ENCODE peak calls at places on chromosomes 5 and 9, in nine cellular contexts. One of them, this sample, is unnamed.

GRCh38 chr9:94779693-94780290 is 53.3 kb downstream of the AOPEP start:
- DNase-seq in lower leg skin: no peak
- DNase-seq in LNCaP clone FGC: peak
- DNase-seq in endothelial cell: no peak
- DNase-seq in WTC11: no peak
- DNase-seq in Peyer's patch: no peak
- DNase-seq in fibroblast of pulmonary artery: no peak
- DNase-seq in transverse colon: no peak
- DNase-seq in right lobe of liver: no peak
- DNase-seq in this sample: no peak

GRCh38 chr9:18568969-18569368 is 95.0 kb downstream of the ADAMTSL1 start:
- DNase-seq in lower leg skin: no peak
- DNase-seq in LNCaP clone FGC: no peak
- DNase-seq in endothelial cell: no peak
- DNase-seq in WTC11: no peak
- DNase-seq in Peyer's patch: no peak
- DNase-seq in fibroblast of pulmonary artery: no peak
- DNase-seq in transverse colon: no peak
- DNase-seq in right lobe of liver: no peak
- DNase-seq in this sample: no peak

GRCh38 chr5:103273952-103274351 is 15.4 kb downstream of the MACIR start:
- DNase-seq in lower leg skin: no peak
- DNase-seq in LNCaP clone FGC: peak
- DNase-seq in endothelial cell: no peak
- DNase-seq in WTC11: no peak
- DNase-seq in Peyer's patch: no peak
- DNase-seq in fibroblast of pulmonary artery: no peak
- DNase-seq in transverse colon: no peak
- DNase-seq in right lobe of liver: no peak
- DNase-seq in this sample: no peak

GRCh38 chr5:159133041-159133741 is 33.5 kb upstream of the EBF1 start:
- DNase-seq in lower leg skin: peak
- DNase-seq in LNCaP clone FGC: peak
- DNase-seq in endothelial cell: no peak
- DNase-seq in WTC11: no peak
- DNase-seq in Peyer's patch: no peak
- DNase-seq in fibroblast of pulmonary artery: peak
- DNase-seq in transverse colon: no peak
- DNase-seq in right lobe of liver: no peak
- DNase-seq in this sample: no peak

GRCh38 chr5:28542968-28543367 is 1504.6 kb upstream of the CDH9 start:
- DNase-seq in lower leg skin: no peak
- DNase-seq in LNCaP clone FGC: no peak
- DNase-seq in endothelial cell: no peak
- DNase-seq in WTC11: no peak
- DNase-seq in Peyer's patch: no peak
- DNase-seq in fibroblast of pulmonary artery: peak
- DNase-seq in transverse colon: no peak
- DNase-seq in right lobe of liver: no peak
- DNase-seq in this sample: no peak

GRCh38 chr9:12166511-12166910 is 526.7 kb upstream of the TYRP1 start:
- DNase-seq in lower leg skin: no peak
- DNase-seq in LNCaP clone FGC: no peak
- DNase-seq in endothelial cell: no peak
- DNase-seq in WTC11: no peak
- DNase-seq in Peyer's patch: no peak
- DNase-seq in fibroblast of pulmonary artery: no peak
- DNase-seq in transverse colon: no peak
- DNase-seq in right lobe of liver: no peak
- DNase-seq in this sample: no peak

GRCh38 chr5:95283761-95284511 is 958 bp downstream of the MCTP1 start:
- DNase-seq in lower leg skin: no peak
- DNase-seq in LNCaP clone FGC: no peak
- DNase-seq in endothelial cell: peak
- DNase-seq in WTC11: peak
- DNase-seq in Peyer's patch: peak
- DNase-seq in fibroblast of pulmonary artery: no peak
- DNase-seq in transverse colon: peak
- DNase-seq in right lobe of liver: peak
- DNase-seq in this sample: no peak

GRCh38 chr9:114003756-114004155 is 74.3 kb downstream of the AMBP start:
- DNase-seq in lower leg skin: peak
- DNase-seq in LNCaP clone FGC: no peak
- DNase-seq in endothelial cell: no peak
- DNase-seq in WTC11: no peak
- DNase-seq in Peyer's patch: no peak
- DNase-seq in fibroblast of pulmonary artery: peak
- DNase-seq in transverse colon: no peak
- DNase-seq in right lobe of liver: no peak
- DNase-seq in this sample: no peak

GRCh38 chr5:157142317-157143126 is at the start of gene MED7:
- DNase-seq in lower leg skin: peak
- DNase-seq in LNCaP clone FGC: peak
- DNase-seq in endothelial cell: peak
- DNase-seq in WTC11: peak
- DNase-seq in Peyer's patch: peak
- DNase-seq in fibroblast of pulmonary artery: peak
- DNase-seq in transverse colon: peak
- DNase-seq in right lobe of liver: peak
- DNase-seq in this sample: peak

GRCh38 chr9:16143947-16144890 is 591.4 kb downstream of the CCDC171 start:
- DNase-seq in lower leg skin: peak
- DNase-seq in LNCaP clone FGC: no peak
- DNase-seq in endothelial cell: no peak
- DNase-seq in WTC11: no peak
- DNase-seq in Peyer's patch: no peak
- DNase-seq in fibroblast of pulmonary artery: no peak
- DNase-seq in transverse colon: no peak
- DNase-seq in right lobe of liver: no peak
- DNase-seq in this sample: no peak

GRCh38 chr5:157761690-157762611 is 18.4 kb downstream of the LSM11 start:
- DNase-seq in lower leg skin: no peak
- DNase-seq in LNCaP clone FGC: no peak
- DNase-seq in endothelial cell: peak
- DNase-seq in WTC11: no peak
- DNase-seq in Peyer's patch: no peak
- DNase-seq in fibroblast of pulmonary artery: peak
- DNase-seq in transverse colon: peak
- DNase-seq in right lobe of liver: no peak
- DNase-seq in this sample: peak

GRCh38 chr5:80255752-80256479 is at the start of gene SERINC5:
- DNase-seq in lower leg skin: peak
- DNase-seq in LNCaP clone FGC: no peak
- DNase-seq in endothelial cell: peak
- DNase-seq in WTC11: peak
- DNase-seq in Peyer's patch: peak
- DNase-seq in fibroblast of pulmonary artery: peak
- DNase-seq in transverse colon: peak
- DNase-seq in right lobe of liver: peak
- DNase-seq in this sample: peak

GRCh38 chr5:168059111-168059510 is 232.3 kb upstream of the WWC1 start:
- DNase-seq in lower leg skin: no peak
- DNase-seq in LNCaP clone FGC: no peak
- DNase-seq in endothelial cell: no peak
- DNase-seq in WTC11: no peak
- DNase-seq in Peyer's patch: no peak
- DNase-seq in fibroblast of pulmonary artery: no peak
- DNase-seq in transverse colon: no peak
- DNase-seq in right lobe of liver: no peak
- DNase-seq in this sample: no peak

GRCh38 chr9:19255821-19256220 is 25.3 kb downstream of the DENND4C start:
- DNase-seq in lower leg skin: no peak
- DNase-seq in LNCaP clone FGC: no peak
- DNase-seq in endothelial cell: no peak
- DNase-seq in WTC11: no peak
- DNase-seq in Peyer's patch: no peak
- DNase-seq in fibroblast of pulmonary artery: no peak
- DNase-seq in transverse colon: no peak
- DNase-seq in right lobe of liver: no peak
- DNase-seq in this sample: no peak

DNA sequence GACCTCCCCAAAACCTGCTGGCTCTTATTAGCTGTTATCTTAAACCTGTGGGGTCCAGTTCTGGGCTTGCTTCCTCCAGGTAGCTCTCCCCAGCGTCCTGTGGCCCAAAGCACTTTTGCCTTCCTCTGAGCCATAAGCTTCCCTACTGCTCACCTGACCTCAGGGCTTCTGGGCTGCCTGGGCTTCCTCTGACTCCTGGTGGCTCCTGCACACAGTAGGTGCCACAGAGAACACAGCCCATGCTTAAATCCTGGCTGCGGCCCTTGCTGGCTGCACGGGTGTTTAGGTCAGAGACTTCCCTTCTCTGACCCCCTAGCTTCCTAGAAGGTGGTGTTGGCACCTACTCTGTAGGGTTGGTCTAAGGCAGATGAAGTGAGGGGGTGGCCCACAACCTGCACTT is 2.5 kb downstream of the RALGDS start:
- DNase-seq in lower leg skin: no peak
- DNase-seq in LNCaP clone FGC: no peak
- DNase-seq in endothelial cell: no peak
- DNase-seq in WTC11: no peak
- DNase-seq in Peyer's patch: no peak
- DNase-seq in fibroblast of pulmonary artery: no peak
- DNase-seq in transverse colon: no peak
- DNase-seq in right lobe of liver: peak
- DNase-seq in this sample: no peak
- TF ChIP-seq CTCF in lower leg skin: no peak
- TF ChIP-seq CTCF in LNCaP clone FGC: no peak
- TF ChIP-seq CTCF in endothelial cell: no peak
- TF ChIP-seq CTCF in WTC11: no peak
- TF ChIP-seq CTCF in Peyer's patch: no peak
- TF ChIP-seq CTCF in fibroblast of pulmonary artery: no peak
- TF ChIP-seq CTCF in transverse colon: no peak
- TF ChIP-seq CTCF in right lobe of liver: no peak
- TF ChIP-seq CTCF in this sample: no peak

GRCh38 chr5:169097897-169098296 is 203.0 kb downstream of the SLIT3 start:
- DNase-seq in lower leg skin: no peak
- DNase-seq in LNCaP clone FGC: no peak
- DNase-seq in endothelial cell: no peak
- DNase-seq in WTC11: no peak
- DNase-seq in Peyer's patch: no peak
- DNase-seq in fibroblast of pulmonary artery: no peak
- DNase-seq in transverse colon: no peak
- DNase-seq in right lobe of liver: no peak
- DNase-seq in this sample: no peak

GRCh38 chr5:169101966-169102365 is 199.0 kb downstream of the SLIT3 start:
- DNase-seq in lower leg skin: peak
- DNase-seq in LNCaP clone FGC: no peak
- DNase-seq in endothelial cell: no peak
- DNase-seq in WTC11: no peak
- DNase-seq in Peyer's patch: no peak
- DNase-seq in fibroblast of pulmonary artery: no peak
- DNase-seq in transverse colon: no peak
- DNase-seq in right lobe of liver: no peak
- DNase-seq in this sample: no peak

GRCh38 chr5:169098331-169099121 is 202.4 kb downstream of the SLIT3 start:
- DNase-seq in lower leg skin: peak
- DNase-seq in LNCaP clone FGC: no peak
- DNase-seq in endothelial cell: no peak
- DNase-seq in WTC11: no peak
- DNase-seq in Peyer's patch: no peak
- DNase-seq in fibroblast of pulmonary artery: no peak
- DNase-seq in transverse colon: no peak
- DNase-seq in right lobe of liver: no peak
- DNase-seq in this sample: no peak

GRCh38 chr5:169099801-169100734 is 200.9 kb downstream of the SLIT3 start:
- DNase-seq in lower leg skin: peak
- DNase-seq in LNCaP clone FGC: no peak
- DNase-seq in endothelial cell: no peak
- DNase-seq in WTC11: no peak
- DNase-seq in Peyer's patch: no peak
- DNase-seq in fibroblast of pulmonary artery: no peak
- DNase-seq in transverse colon: no peak
- DNase-seq in right lobe of liver: no peak
- DNase-seq in this sample: no peak

DNA sequence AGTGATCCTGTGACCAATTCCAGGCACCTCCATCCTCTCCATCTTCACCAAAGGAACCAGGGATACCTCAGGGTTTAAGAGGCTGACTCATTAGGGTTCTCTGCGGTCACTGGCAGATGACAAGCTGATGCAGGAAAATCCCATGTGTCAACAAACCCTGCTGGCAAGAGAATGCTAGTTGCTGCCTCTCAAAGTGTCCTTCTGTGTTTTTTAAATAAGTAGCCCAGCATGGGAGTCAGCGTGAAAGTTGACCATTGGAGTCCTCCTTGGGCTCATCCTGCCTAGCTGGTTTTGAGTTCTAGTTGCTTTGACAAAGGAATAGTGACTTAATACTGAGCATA is 200.2 kb downstream of the SLIT3 start:
- DNase-seq in lower leg skin: peak
- DNase-seq in LNCaP clone FGC: peak
- DNase-seq in endothelial cell: no peak
- DNase-seq in WTC11: no peak
- DNase-seq in Peyer's patch: no peak
- DNase-seq in fibroblast of pulmonary artery: no peak
- DNase-seq in transverse colon: no peak
- DNase-seq in right lobe of liver: no peak
- DNase-seq in this sample: no peak
- TF ChIP-seq CTCF in lower leg skin: no peak
- TF ChIP-seq CTCF in LNCaP clone FGC: no peak
- TF ChIP-seq CTCF in endothelial cell: no peak
- TF ChIP-seq CTCF in WTC11: no peak
- TF ChIP-seq CTCF in Peyer's patch: no peak
- TF ChIP-seq CTCF in fibroblast of pulmonary artery: no peak
- TF ChIP-seq CTCF in transverse colon: no peak
- TF ChIP-seq CTCF in right lobe of liver: no peak
- TF ChIP-seq CTCF in this sample: no peak

DNA sequence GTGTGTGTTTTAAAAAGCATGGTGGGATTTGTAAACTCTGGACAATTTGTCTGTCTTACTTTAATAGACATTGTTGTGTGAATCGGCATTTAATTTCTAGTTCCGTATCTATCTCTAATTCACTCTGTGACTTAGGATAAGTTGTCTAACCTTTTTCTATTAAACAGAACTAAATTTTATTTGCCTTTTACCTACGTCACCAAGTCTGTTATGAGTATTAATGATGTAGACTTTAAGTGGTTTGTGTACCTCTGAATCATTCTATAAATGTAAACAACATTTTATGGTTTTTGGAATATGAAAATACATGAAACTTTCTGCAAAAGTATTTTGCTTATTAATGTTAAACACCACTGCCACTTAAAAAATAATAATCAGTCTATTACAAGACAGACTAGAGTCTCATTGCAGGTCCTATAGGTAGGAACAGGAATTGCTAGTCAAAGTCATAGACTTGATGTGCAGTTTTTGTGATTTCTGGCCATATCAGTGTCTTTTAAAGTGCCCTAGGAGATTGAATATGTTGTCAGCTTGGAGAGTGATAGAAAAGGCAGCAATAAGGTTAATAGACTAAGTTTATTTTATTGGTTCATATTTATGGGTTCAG is 5.6 kb downstream of the RBM27 start:
- DNase-seq in lower leg skin: no peak
- DNase-seq in LNCaP clone FGC: no peak
- DNase-seq in endothelial cell: no peak
- DNase-seq in WTC11: no peak
- DNase-seq in Peyer's patch: no peak
- DNase-seq in fibroblast of pulmonary artery: no peak
- DNase-seq in transverse colon: no peak
- DNase-seq in right lobe of liver: no peak
- DNase-seq in this sample: no peak
- TF ChIP-seq CTCF in lower leg skin: no peak
- TF ChIP-seq CTCF in LNCaP clone FGC: no peak
- TF ChIP-seq CTCF in endothelial cell: peak
- TF ChIP-seq CTCF in WTC11: no peak
- TF ChIP-seq CTCF in Peyer's patch: peak
- TF ChIP-seq CTCF in fibroblast of pulmonary artery: peak
- TF ChIP-seq CTCF in transverse colon: peak
- TF ChIP-seq CTCF in right lobe of liver: no peak
- TF ChIP-seq CTCF in this sample: no peak

GRCh38 chr5:171521219-171521633 is 101.8 kb downstream of the FGF18 start:
- DNase-seq in lower leg skin: no peak
- DNase-seq in LNCaP clone FGC: no peak
- DNase-seq in endothelial cell: no peak
- DNase-seq in WTC11: no peak
- DNase-seq in Peyer's patch: no peak
- DNase-seq in fibroblast of pulmonary artery: peak
- DNase-seq in transverse colon: no peak
- DNase-seq in right lobe of liver: no peak
- DNase-seq in this sample: no peak
- TF ChIP-seq CTCF in lower leg skin: no peak
- TF ChIP-seq CTCF in LNCaP clone FGC: no peak
- TF ChIP-seq CTCF in endothelial cell: no peak
- TF ChIP-seq CTCF in WTC11: no peak
- TF ChIP-seq CTCF in Peyer's patch: no peak
- TF ChIP-seq CTCF in fibroblast of pulmonary artery: peak
- TF ChIP-seq CTCF in transverse colon: no peak
- TF ChIP-seq CTCF in right lobe of liver: no peak
- TF ChIP-seq CTCF in this sample: no peak